ENCODE peak calls at places on chromosomes 3 and 15, in ten cellular contexts. P, N, G, E, R, V, K, D, Z and M are unnamed samples.

GRCh38 chr3:71309886-71310285 is 273.6 kb downstream of the FOXP1 start:
- DNase-seq in K (no peak), V (no peak), E (no peak), R (peak; percentile 26), P (no peak), D (no peak), Z (no peak), G (no peak), N (no peak), M (no peak)

GRCh38 chr15:99983894-99984293 is 250.7 kb upstream of the LYSMD4 start:
- DNase-seq in N (peak; percentile 18), K (no peak), R (no peak), Z (no peak), P (no peak), G (no peak), E (no peak), D (no peak), V (no peak), M (no peak)

GRCh38 chr15:68352401-68353062 is 75.0 kb downstream of the FEM1B start:
- DNase-seq in V (no peak), G (no peak), D (peak; percentile 26), P (peak; percentile 93), Z (peak; percentile 7), E (peak; percentile 76), R (peak; percentile 97), K (peak; percentile 91), N (no peak), M (no peak)

GRCh38 chr3:57746156-57747125 is 9.7 kb upstream of the SLMAP start:
- DNase-seq in E (no peak), V (no peak), K (no peak), N (no peak), R (no peak), P (no peak), G (no peak), Z (no peak), D (no peak), M (no peak)

GRCh38 chr3:56115199-56115598 is 353.1 kb downstream of the ERC2 start:
- DNase-seq in K (no peak), Z (no peak), V (no peak), N (no peak), R (no peak), D (no peak), E (no peak), G (no peak), P (no peak), M (no peak)

GRCh38 chr15:43769584-43770228 is 7.1 kb downstream of the ELL3 start:
- DNase-seq in V (no peak), Z (no peak), R (peak; percentile 75), K (no peak), E (peak; percentile 16), N (peak; percentile 64), G (peak; percentile 70), D (peak; percentile 53), P (peak; percentile 58), M (peak; percentile 58)

GRCh38 chr15:99514306-99514705 is 51.5 kb upstream of the MEF2A start:
- DNase-seq in D (no peak), Z (no peak), P (no peak), N (no peak), K (no peak), R (no peak), E (no peak), V (no peak), G (no peak), M (no peak)

GRCh38 chr15:98758224-98758623 is 109.9 kb downstream of the IGF1R start:
- DNase-seq in R (no peak), K (no peak), P (no peak), N (no peak), Z (no peak), D (no peak), E (no peak), G (no peak), V (no peak), M (no peak)

GRCh38 chr3:13102386-13103345 is 29.4 kb upstream of the IQSEC1 start:
- DNase-seq in K (no peak), N (no peak), E (no peak), V (no peak), Z (no peak), D (no peak), R (no peak), G (peak; percentile 14), P (no peak), M (no peak)

GRCh38 chr3:58004972-58005371 is 3.2 kb upstream of the FLNB start:
- DNase-seq in V (no peak), R (peak; percentile 86), D (no peak), G (no peak), P (peak; percentile 67), N (no peak), K (no peak), E (no peak), Z (no peak), M (no peak)